ENCODE peak calls at places on chromosomes 2 and 18, in ten cellular contexts. M, D, N, V, U, R, P, K, F and Z are unnamed samples. For H3K4me1, the result is how much of the 10 kb centered on the place peaks cover.

GRCh38 chr2:16462965-16463364 is 202.7 kb downstream of the CYRIA start:
- DNase-seq in M (no peak), D (no peak), N (no peak), V (no peak), U (no peak), R (no peak), P (no peak), K (no peak), F (no peak), Z (no peak)

GRCh38 chr2:57886196-57886786 is 160.3 kb upstream of the VRK2 start:
- DNase-seq in M (peak), D (no peak), N (no peak), V (no peak), U (no peak), R (no peak), P (no peak), K (no peak), F (no peak), Z (no peak)

GRCh38 chr2:32742381-32742780 is 114.5 kb downstream of the TTC27 start:
- DNase-seq in M (no peak), D (no peak), N (no peak), V (no peak), U (peak), R (no peak), P (no peak), K (no peak), F (no peak), Z (no peak)

GRCh38 chr2:165475270-165476004 is 5.9 kb downstream of the CSRNP3 start:
- DNase-seq in M (no peak), D (no peak), N (no peak), V (no peak), U (no peak), R (no peak), P (no peak), K (no peak), F (no peak), Z (no peak)

GRCh38 chr2:200523158-200523557 is 2.8 kb upstream of the SGO2 start:
- DNase-seq in M (no peak), D (no peak), N (no peak), V (no peak), U (no peak), R (no peak), P (no peak), K (no peak), F (no peak), Z (no peak)

GRCh38 chr2:164090533-164090932 is 354.7 kb upstream of the FIGN start:
- DNase-seq in M (no peak), D (no peak), N (no peak), V (no peak), U (no peak), R (no peak), P (no peak), K (no peak), F (no peak), Z (no peak)

GRCh38 chr2:28352104-28352503 is 40.6 kb upstream of the FOSL2 start:
- DNase-seq in M (no peak), D (peak), N (no peak), V (peak), U (no peak), R (no peak), P (no peak), K (no peak), F (no peak), Z (no peak)

GRCh38 chr2:32926708-32927084 is 20.1 kb upstream of the LTBP1 start:
- DNase-seq in M (peak), D (no peak), N (no peak), V (no peak), U (no peak), R (no peak), P (no peak), K (no peak), F (no peak), Z (no peak)

GRCh38 chr2:232666051-232666805 is 30.9 kb upstream of the GIGYF2 start:
- DNase-seq in M (no peak), D (no peak), N (no peak), V (no peak), U (no peak), R (no peak), P (no peak), K (no peak), F (no peak), Z (no peak)

GRCh38 chr2:233039217-233040173 is 7.0 kb downstream of the NEU2 start:
- DNase-seq in M (no peak), D (peak), N (no peak), V (no peak), U (no peak), R (no peak), P (no peak), K (no peak), F (no peak), Z (no peak)

GRCh38 chr18:74897971-74898657 is 300.4 kb downstream of the ZNF407 start:
- DNase-seq in M (no peak), D (no peak), N (no peak), V (no peak), U (no peak), R (no peak), P (no peak), K (no peak), F (no peak), Z (no peak)
- H3K4me1 ChIP-seq in M (under half), D (under half), N (under half), V (under half), U (under half), R (under half), P (under half), K (under half), F (under half), Z (under half)

GRCh38 chr2:64288321-64288931 is 144.2 kb upstream of the PELI1 start:
- DNase-seq in M (no peak), D (no peak), N (no peak), V (no peak), U (no peak), R (no peak), P (no peak), K (no peak), F (no peak), Z (no peak)
- H3K27ac ChIP-seq in M (no peak), D (peak), N (no peak), V (no peak), U (no peak), R (no peak), P (no peak), K (no peak), F (no peak), Z (peak)

DNA sequence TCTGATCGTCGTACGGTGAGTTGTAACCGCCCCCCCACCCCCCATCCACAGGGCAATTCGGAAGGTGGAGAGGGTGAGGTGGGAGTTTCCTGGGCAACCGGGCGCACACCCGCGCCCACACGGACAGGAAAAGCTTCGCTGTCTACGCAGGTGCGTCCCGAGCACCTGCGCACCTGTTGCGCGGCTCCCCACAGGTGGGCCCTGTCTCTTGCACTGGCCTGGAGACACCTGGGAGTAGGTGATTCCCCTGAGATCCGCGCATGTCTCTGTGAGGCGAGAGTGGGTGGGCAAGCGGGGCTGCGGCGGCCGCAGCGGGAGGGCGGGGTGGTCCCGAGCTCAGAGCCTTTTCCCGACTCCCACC is 467 bp upstream of the ATP6V1C2 start:
- DNase-seq in M (no peak), D (peak), N (no peak), V (no peak), U (no peak), R (no peak), P (no peak), K (no peak), F (no peak), Z (no peak)
- H3K4me3 ChIP-seq in M (peak), D (peak), N (no peak), V (peak), U (peak), R (no peak), P (peak), K (no peak), F (no peak), Z (peak)

DNA sequence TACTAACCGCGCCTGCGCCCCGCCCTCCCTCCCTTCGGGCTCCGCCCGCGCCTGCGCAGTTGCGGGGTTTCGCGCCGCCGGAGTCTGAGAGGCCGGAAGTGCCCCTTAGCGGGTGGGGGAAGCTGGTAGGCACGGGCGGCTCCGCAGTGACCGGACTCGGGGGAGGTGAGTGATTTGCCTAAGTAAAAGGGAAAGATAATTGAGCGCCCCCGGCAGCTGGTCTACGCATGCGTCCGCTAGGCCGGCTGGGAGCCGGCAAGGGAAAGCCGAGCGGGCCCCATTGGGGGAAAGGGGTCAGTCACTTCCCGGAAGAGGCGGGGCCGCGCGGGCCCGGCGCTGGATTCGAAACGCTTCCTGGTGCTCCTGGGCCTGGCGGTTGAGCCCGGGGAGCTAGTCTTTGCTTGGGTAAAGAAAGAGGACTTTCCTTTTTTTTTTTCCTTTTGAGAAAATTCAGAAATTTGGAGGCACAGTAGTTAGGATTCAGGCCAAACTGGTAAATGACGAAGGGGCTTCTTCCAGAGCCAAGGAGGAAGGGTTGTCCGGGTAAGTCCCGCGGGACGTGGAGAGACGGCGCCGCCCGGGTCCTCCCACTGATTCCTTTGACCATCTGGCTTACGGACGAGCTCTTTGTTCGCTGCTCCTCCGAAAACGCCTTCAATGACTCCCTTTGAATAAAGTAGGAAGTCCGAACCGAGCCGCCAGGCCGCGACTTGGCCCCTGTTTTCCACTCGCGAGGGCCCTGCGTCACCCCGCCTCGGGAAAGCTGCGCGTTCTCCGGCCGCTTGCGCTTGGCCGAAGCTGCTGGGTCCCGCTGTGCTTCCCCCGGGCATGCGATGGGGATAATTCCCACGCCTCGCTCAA is at the start of the genes GEN1 and SMC6:
- DNase-seq in M (peak), D (peak), N (peak), V (peak), U (peak), R (peak), P (peak), K (peak), F (peak), Z (peak)
- H3K4me1 ChIP-seq in M (under half), D (under half), N (under half), V (under half), U (under half), R (under half), P (under half), K (under half), F (under half), Z (under half)

DNA sequence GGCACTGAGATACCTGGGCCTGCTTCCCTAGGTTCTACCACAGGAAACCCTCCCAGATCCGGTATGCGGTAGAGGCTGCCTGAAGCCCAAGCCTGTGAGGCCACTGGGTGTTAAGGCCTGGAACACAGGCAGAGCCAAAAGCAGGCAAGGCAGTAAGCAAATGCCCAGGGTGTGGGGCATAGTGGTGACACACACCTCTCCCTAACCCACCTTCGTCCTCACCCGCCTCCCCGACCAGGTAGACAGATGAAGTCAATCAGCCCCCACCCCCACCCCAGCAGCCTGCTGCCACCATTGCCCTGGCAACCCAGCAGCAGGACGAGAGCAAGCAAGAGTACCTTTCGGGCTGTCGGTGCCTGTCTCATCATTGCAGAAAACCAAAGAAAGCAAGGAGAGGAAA is 6.1 kb downstream of the DCTN1 start:
- DNase-seq in M (no peak), D (no peak), N (no peak), V (no peak), U (no peak), R (no peak), P (no peak), K (no peak), F (no peak), Z (no peak)
- H3K27ac ChIP-seq in M (peak), D (no peak), N (peak), V (no peak), U (no peak), R (peak), P (no peak), K (no peak), F (no peak), Z (peak)

DNA sequence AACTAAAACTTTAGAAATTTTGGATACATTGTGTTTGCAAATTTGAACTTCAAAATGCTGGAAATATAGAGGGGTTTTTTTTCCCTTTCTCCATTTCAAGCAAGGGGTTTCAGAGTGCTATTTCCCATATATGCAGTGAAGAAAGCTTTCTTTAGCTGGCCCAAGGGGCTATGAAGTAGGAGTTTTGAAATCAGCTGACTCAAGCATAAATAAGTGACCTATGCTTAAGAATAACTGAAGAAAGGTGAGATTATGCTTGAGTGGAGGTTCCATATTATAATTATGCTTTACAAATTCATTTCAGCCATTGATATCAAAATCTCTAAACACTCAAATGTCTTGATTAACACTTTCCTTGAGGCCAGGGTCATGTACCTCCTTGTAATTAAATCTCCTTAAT is 51.0 kb upstream of the RBBP8 start:
- DNase-seq in M (no peak), D (no peak), N (no peak), V (no peak), U (no peak), R (no peak), P (no peak), K (no peak), F (no peak), Z (no peak)
- H3K4me3 ChIP-seq in M (no peak), D (no peak), N (no peak), V (no peak), U (no peak), R (no peak), P (no peak), K (no peak), F (no peak), Z (no peak)

DNA sequence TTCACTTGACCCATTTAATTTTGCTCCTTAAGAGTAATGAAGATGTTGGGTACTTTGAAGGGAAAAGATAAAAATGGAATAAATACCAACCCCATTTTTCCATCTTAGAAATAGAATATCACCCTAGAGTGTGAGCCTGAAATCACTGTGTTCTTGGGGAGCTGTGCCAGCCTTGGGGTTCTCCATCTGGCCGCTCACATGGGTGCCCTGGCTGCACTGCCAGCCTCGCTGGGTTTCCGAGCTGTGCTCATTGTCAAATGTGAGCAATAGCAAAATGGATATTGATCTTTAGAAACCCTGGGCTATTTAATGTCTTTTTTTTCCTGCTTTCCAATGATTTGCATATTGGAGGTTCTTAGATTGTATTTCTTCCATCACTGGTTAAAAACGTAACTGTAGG is 9.3 kb downstream of the APCDD1 start:
- DNase-seq in M (no peak), D (no peak), N (no peak), V (no peak), U (no peak), R (no peak), P (no peak), K (no peak), F (no peak), Z (no peak)
- H3K4me1 ChIP-seq in M (under half), D (under half), N (under half), V (under half), U (under half), R (under half), P (under half), K (under half), F (under half), Z (under half)

GRCh38 chr18:50847192-50847591 is 27.4 kb upstream of the MRO start:
- DNase-seq in M (no peak), D (no peak), N (no peak), V (no peak), U (no peak), R (peak), P (no peak), K (no peak), F (no peak), Z (no peak)

GRCh38 chr18:50844960-50845359 is 25.1 kb upstream of the MRO start:
- DNase-seq in M (no peak), D (no peak), N (no peak), V (no peak), U (no peak), R (no peak), P (no peak), K (no peak), F (no peak), Z (no peak)

GRCh38 chr18:50839996-50840395 is 20.2 kb upstream of the MRO start:
- DNase-seq in M (no peak), D (no peak), N (no peak), V (no peak), U (no peak), R (no peak), P (no peak), K (no peak), F (no peak), Z (no peak)

GRCh38 chr18:50848038-50848437 is 28.2 kb upstream of the MRO start:
- DNase-seq in M (no peak), D (no peak), N (no peak), V (no peak), U (no peak), R (no peak), P (no peak), K (no peak), F (no peak), Z (no peak)

DNA sequence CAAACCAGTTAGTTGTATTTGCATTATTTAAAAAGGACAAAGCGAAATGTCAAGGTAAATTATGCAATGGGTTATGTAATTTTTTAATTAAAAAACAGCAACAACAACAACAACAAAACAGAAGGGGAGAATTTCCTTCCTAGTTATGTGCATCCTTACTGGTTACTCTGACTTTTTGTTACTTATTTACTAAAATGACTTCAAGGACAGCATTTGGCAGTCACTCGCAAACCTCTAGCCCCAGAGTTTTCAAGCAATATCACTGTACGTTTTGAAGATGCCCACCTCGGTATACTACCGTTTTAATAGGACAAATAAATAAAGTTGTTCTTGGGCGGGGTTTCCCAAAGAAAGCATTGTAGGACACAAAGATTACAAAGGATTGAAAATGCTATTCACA is 24.7 kb upstream of the MRO start:
- DNase-seq in M (no peak), D (no peak), N (no peak), V (no peak), U (no peak), R (no peak), P (no peak), K (no peak), F (no peak), Z (no peak)
- H3K27ac ChIP-seq in M (no peak), D (no peak), N (peak), V (no peak), U (no peak), R (no peak), P (no peak), K (no peak), F (no peak), Z (peak)

DNA sequence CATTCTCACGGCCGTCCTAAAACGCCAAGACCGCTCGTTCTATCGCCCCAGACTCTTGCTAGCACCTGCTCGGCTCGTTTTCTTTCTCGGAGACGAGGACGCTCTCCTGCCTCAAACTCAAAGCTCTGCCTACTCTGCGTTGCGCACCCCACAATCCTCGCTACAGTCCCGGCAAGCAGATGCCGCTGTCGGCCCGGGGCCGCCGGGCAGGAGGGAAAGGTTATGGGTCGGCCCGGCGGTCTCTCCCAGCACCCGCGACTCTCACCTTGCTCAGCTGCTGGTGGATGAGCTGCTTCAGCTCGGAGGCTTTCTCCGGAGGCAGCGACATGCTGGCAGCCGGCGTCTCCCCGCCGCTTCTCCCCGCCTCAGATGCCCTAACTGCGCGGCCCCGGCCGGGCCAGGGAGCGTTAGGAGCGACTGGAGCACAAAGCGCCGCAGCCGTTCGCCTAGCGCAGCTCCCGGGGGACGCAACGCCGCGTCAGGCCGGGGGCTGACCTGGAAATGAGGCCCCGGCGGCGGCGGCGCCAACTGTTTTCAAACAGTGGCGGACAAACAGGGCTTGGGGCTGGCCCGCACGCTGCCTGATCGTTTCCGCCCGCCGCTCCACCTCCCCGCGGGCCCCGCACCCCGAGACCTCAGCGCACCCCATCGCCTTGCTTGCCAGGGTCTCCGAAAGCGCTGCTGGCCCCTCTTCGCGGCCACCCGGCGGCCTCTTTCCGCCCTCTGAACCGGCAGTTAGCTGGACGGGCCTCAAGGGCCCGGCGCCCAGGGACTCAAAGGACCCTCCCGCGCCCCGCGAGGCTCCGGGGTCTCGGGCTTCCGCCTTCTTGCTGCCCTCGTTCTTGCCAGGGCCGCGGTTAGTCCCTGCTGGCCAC is at the start of the genes CEP76 and PSMG2:
- DNase-seq in M (peak), D (peak), N (peak), V (peak), U (peak), R (peak), P (peak), K (peak), F (peak), Z (peak)
- H3K4me3 ChIP-seq in M (peak), D (peak), N (peak), V (peak), U (peak), R (peak), P (peak), K (peak), F (peak), Z (peak)

DNA sequence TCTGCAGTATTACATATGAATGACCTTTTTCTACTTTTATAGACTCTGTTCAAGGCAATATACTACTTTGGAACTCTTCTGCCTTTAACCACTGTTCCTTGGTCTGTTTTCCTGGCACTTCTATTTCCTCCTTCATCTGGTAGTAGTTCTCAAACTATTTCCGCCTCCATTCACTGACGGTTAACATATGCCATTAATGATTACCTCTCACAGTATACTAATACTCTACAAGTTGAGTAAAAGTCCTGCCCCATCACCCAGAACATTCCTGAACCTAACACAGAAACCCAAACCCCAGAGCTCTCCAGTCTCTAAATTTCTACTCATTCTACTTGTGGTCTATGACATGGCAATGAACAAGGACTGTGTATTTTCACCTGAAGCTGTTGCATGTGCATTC is 4.5 kb downstream of the GFPT1 start:
- DNase-seq in M (no peak), D (no peak), N (no peak), V (no peak), U (no peak), R (no peak), P (no peak), K (no peak), F (no peak), Z (no peak)
- H3K4me1 ChIP-seq in M (under half), D (under half), N (under half), V (under half), U (half or more), R (under half), P (under half), K (under half), F (under half), Z (under half)